ENCODE peak calls at places on chromosomes 6 and 20, in eight cellular contexts. One of them, this sample, is unnamed.

GRCh38 chr6:33577718-33578117 is 2.4 kb downstream of the BAK1 start:
- DNase-seq in HEK293T: no peak
- DNase-seq in fibroblast of villous mesenchyme: no peak
- DNase-seq in AG09309: no peak
- DNase-seq in GM06990: no peak
- DNase-seq in fibroblast of lung: no peak
- DNase-seq in OCI-LY7: no peak
- DNase-seq in lung: no peak
- DNase-seq in this sample: no peak

GRCh38 chr6:111799576-111800467 is 73.4 kb downstream of the FYN start:
- DNase-seq in OCI-LY7: no peak
- DNase-seq in AG09309: no peak
- DNase-seq in fibroblast of villous mesenchyme: peak; percentile 48
- DNase-seq in lung: no peak
- DNase-seq in fibroblast of lung: no peak
- DNase-seq in HEK293T: no peak
- DNase-seq in GM06990: no peak
- DNase-seq in this sample: no peak

GRCh38 chr6:28551891-28552666 is 26.4 kb downstream of the GPX5 start:
- DNase-seq in GM06990: no peak
- DNase-seq in AG09309: no peak
- DNase-seq in OCI-LY7: no peak
- DNase-seq in lung: no peak
- DNase-seq in fibroblast of lung: no peak
- DNase-seq in fibroblast of villous mesenchyme: no peak
- DNase-seq in HEK293T: no peak
- DNase-seq in this sample: no peak

GRCh38 chr20:37315293-37316110 is 26.0 kb downstream of the MANBAL start:
- DNase-seq in GM06990: peak; percentile 72
- DNase-seq in fibroblast of villous mesenchyme: peak; percentile 98
- DNase-seq in OCI-LY7: peak; percentile 77
- DNase-seq in fibroblast of lung: peak; percentile 92
- DNase-seq in AG09309: no peak
- DNase-seq in lung: no peak
- DNase-seq in HEK293T: no peak
- DNase-seq in this sample: peak; percentile 68

GRCh38 chr20:19975901-19976300 is 41.3 kb upstream of the NAA20 start:
- DNase-seq in OCI-LY7: no peak
- DNase-seq in HEK293T: no peak
- DNase-seq in fibroblast of villous mesenchyme: no peak
- DNase-seq in GM06990: no peak
- DNase-seq in fibroblast of lung: peak; percentile 49
- DNase-seq in lung: no peak
- DNase-seq in AG09309: no peak
- DNase-seq in this sample: no peak

GRCh38 chr20:40811660-40812414 is 122.8 kb upstream of the MAFB start:
- DNase-seq in fibroblast of villous mesenchyme: no peak
- DNase-seq in GM06990: no peak
- DNase-seq in fibroblast of lung: no peak
- DNase-seq in OCI-LY7: no peak
- DNase-seq in lung: no peak
- DNase-seq in AG09309: no peak
- DNase-seq in HEK293T: no peak
- DNase-seq in this sample: no peak

GRCh38 chr6:160692369-160692959 is 9.6 kb upstream of the PLG start:
- DNase-seq in OCI-LY7: peak; percentile 20
- DNase-seq in GM06990: no peak
- DNase-seq in AG09309: no peak
- DNase-seq in fibroblast of villous mesenchyme: no peak
- DNase-seq in HEK293T: no peak
- DNase-seq in fibroblast of lung: no peak
- DNase-seq in lung: no peak
- DNase-seq in this sample: no peak

GRCh38 chr6:73121421-73121993 is 103.8 kb downstream of the KHDC1L start:
- DNase-seq in fibroblast of lung: peak; percentile 47
- DNase-seq in AG09309: peak; percentile 29
- DNase-seq in HEK293T: no peak
- DNase-seq in GM06990: no peak
- DNase-seq in lung: no peak
- DNase-seq in fibroblast of villous mesenchyme: peak; percentile 45
- DNase-seq in OCI-LY7: no peak
- DNase-seq in this sample: no peak

GRCh38 chr20:5430670-5431069 is 113.9 kb upstream of the PROKR2 start:
- DNase-seq in lung: no peak
- DNase-seq in fibroblast of lung: no peak
- DNase-seq in AG09309: no peak
- DNase-seq in OCI-LY7: no peak
- DNase-seq in HEK293T: no peak
- DNase-seq in GM06990: no peak
- DNase-seq in fibroblast of villous mesenchyme: no peak
- DNase-seq in this sample: no peak

GRCh38 chr20:25276533-25277050 is 28.7 kb downstream of the PYGB start:
- DNase-seq in fibroblast of villous mesenchyme: no peak
- DNase-seq in HEK293T: no peak
- DNase-seq in OCI-LY7: no peak
- DNase-seq in fibroblast of lung: no peak
- DNase-seq in lung: no peak
- DNase-seq in AG09309: no peak
- DNase-seq in GM06990: no peak
- DNase-seq in this sample: no peak

GRCh38 chr6:9514146-9514545 is 900.7 kb downstream of the TFAP2A start:
- DNase-seq in GM06990: no peak
- DNase-seq in lung: no peak
- DNase-seq in fibroblast of lung: no peak
- DNase-seq in HEK293T: no peak
- DNase-seq in OCI-LY7: no peak
- DNase-seq in AG09309: no peak
- DNase-seq in fibroblast of villous mesenchyme: no peak
- DNase-seq in this sample: no peak

This sample was measured in germinal center.